ENCODE peak calls at places on chromosomes 7 and 10, in five cellular contexts. H is dorsolateral prefrontal cortex, T is K562, J is chondrocyte, Z is fibroblast of the aortic adventitia. G is an unnamed sample.

GRCh38 chr10:32139223-32140073 is 83.2 kb upstream of the KIF5B start:
- DNase-seq in J (no peak), H (peak; percentile 25), Z (peak; percentile 95), T (peak; percentile 91), G (no peak)

GRCh38 chr10:77837248-77837924 is 89.2 kb downstream of the DLG5 start:
- DNase-seq in Z (no peak), T (peak; percentile 84), H (peak; percentile 60), J (no peak), G (no peak)

GRCh38 chr7:1691601-1692499 is 21.8 kb downstream of the ELFN1 start:
- DNase-seq in H (peak; percentile 58), T (no peak), Z (no peak), J (peak; percentile 86), G (peak; percentile 31)

GRCh38 chr10:104273291-104273690 is 4.3 kb downstream of the GSTO2 start:
- DNase-seq in Z (peak; percentile 41), J (no peak), H (no peak), T (no peak), G (no peak)

GRCh38 chr10:101569838-101570763 is 18.0 kb downstream of the POLL start:
- DNase-seq in J (peak; percentile 78), T (peak; percentile 77), Z (peak; percentile 63), H (peak; percentile 77), G (peak; percentile 89)

GRCh38 chr10:50622497-50623298 is 1.1 kb downstream of the SGMS1 start:
- DNase-seq in T (peak; percentile 68), J (no peak), Z (peak; percentile 53), H (peak; percentile 21), G (peak; percentile 60)

GRCh38 chr10:118729641-118730258 is 25.0 kb downstream of the CACUL1 start:
- DNase-seq in T (no peak), J (no peak), Z (no peak), H (no peak), G (no peak)

GRCh38 chr7:104926189-104926904 is 87.7 kb upstream of the KMT2E start:
- DNase-seq in T (no peak), Z (no peak), J (no peak), H (no peak), G (no peak)

GRCh38 chr7:42162560-42163325 is 74.3 kb downstream of the GLI3 start:
- DNase-seq in H (no peak), J (no peak), Z (no peak), T (no peak), G (no peak)

GRCh38 chr10:73244866-73245477 is 2.1 kb downstream of the DNAJC9 start:
- DNase-seq in H (no peak), Z (peak; percentile 21), T (peak; percentile 95), J (no peak), G (no peak)

GRCh38 chr7:126940723-126941307 is 311.9 kb downstream of the GRM8 start:
- DNase-seq in J (no peak), Z (no peak), H (no peak), T (no peak), G (no peak)
- TF ChIP-seq CTCF in J (no peak), Z (no peak), H (no peak), T (no peak), G (no peak)

DNA sequence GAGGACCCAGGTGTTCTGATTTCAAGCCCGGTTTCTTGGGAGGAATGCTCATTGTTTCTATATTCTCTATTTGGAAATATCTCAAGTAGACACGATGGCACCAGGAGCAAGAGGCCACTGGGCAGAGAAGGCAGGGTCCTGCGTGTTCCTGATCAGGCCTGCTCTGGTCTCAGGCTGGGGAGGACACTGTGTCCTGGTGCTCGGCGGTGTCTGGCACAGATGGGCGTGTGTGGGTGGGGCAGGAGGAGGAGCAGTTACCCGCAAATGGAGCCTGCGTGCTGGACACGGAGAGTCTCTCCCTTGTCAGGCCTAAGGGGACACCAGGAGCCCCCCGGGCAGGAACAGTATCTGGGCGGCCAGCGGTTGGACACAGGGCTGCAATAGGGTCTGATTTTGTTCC is 25.9 kb upstream of the GOLGA7B start:
- DNase-seq in J (no peak), H (peak; percentile 26), Z (no peak), T (no peak), G (no peak)
- TF ChIP-seq CTCF in J (no peak), H (no peak), Z (no peak), T (no peak), G (no peak)

GRCh38 chr10:99854860-99855259 is 72.4 kb downstream of the ABCC2 start:
- DNase-seq in H (no peak), J (no peak), T (peak; percentile 24), Z (peak; percentile 88), G (no peak)
- TF ChIP-seq CTCF in H (peak; percentile 48), J (peak; percentile 80), T (peak; percentile 49), Z (peak; percentile 76), G (no peak)

GRCh38 chr7:129101746-129102145 is 42.8 kb upstream of the TSPAN33 start:
- DNase-seq in T (no peak), J (no peak), Z (no peak), H (no peak), G (no peak)

GRCh38 chr7:129098409-129099084 is 43.6 kb upstream of the TNPO3 start:
- DNase-seq in J (no peak), T (no peak), H (no peak), Z (no peak), G (no peak)

GRCh38 chr7:129103561-129104324 is 40.8 kb upstream of the TSPAN33 start:
- DNase-seq in H (no peak), Z (no peak), T (no peak), J (no peak), G (no peak)

GRCh38 chr7:129095258-129095657 is 40.3 kb upstream of the TNPO3 start:
- DNase-seq in Z (no peak), J (no peak), H (no peak), T (no peak), G (no peak)

GRCh38 chr7:129100827-129101166 is 43.7 kb upstream of the TSPAN33 start:
- DNase-seq in Z (no peak), T (no peak), H (no peak), J (no peak), G (no peak)
- TF ChIP-seq CTCF in Z (no peak), T (no peak), H (no peak), J (no peak), G (no peak)

GRCh38 chr7:7761974-7762769 is 43.8 kb upstream of the RPA3 start:
- DNase-seq in Z (peak; percentile 60), J (no peak), T (peak; percentile 18), H (no peak), G (no peak)

GRCh38 chr7:7765422-7765821 is 47.0 kb upstream of the RPA3 start:
- DNase-seq in H (no peak), Z (no peak), J (no peak), T (no peak), G (no peak)

GRCh38 chr7:7764515-7765138 is 46.2 kb upstream of the RPA3 start:
- DNase-seq in T (no peak), Z (no peak), J (no peak), H (no peak), G (no peak)

GRCh38 chr7:7757576-7757975 is 39.2 kb upstream of the RPA3 start:
- DNase-seq in J (no peak), T (no peak), H (no peak), Z (no peak), G (no peak)

DNA sequence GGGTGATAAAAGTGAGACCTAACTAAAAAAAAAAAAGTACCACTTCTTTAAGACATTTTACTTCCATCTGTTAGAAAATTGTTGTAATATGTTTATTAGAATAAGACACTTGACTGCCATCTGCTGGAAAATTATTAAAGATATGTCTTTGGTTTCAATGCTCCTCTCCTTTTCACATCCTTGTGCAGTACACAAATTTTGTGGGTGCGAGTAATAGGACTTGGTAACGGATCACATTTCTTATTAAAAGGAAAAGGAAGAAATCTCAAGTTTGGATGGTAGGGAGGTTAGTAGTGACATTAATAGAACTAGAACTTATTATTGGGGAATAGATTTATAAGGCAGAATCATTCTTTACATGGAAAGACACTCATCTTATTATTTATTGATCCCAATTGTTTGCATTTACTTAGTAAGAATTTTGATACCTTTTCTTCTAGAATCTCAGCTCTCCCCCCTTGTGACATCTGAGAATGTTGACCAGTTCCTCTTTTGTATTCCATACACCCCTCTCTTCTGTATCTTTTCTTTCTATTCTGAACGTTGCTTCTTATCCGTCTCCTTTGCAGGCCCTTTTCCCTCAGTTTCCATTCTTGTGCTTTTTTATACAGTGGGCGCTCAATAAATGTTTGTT is 43.0 kb upstream of the RPA3 start:
- DNase-seq in J (no peak), H (no peak), T (peak; percentile 31), Z (peak; percentile 80), G (no peak)
- TF ChIP-seq CTCF in J (peak; percentile 86), H (peak; percentile 60), T (peak; percentile 42), Z (peak; percentile 28), G (no peak)

GRCh38 chr10:64977912-64978311 is 1456.7 kb downstream of the REEP3 start:
- DNase-seq in Z (no peak), T (no peak), J (no peak), H (no peak), G (no peak)
- TF ChIP-seq CTCF in Z (no peak), T (peak; percentile 9), J (peak; percentile 81), H (peak; percentile 23), G (no peak)

GRCh38 chr7:43244782-43245181 is 132.3 kb downstream of the HECW1 start:
- DNase-seq in T (no peak), H (no peak), Z (no peak), J (no peak), G (no peak)
- TF ChIP-seq CTCF in T (no peak), H (no peak), Z (no peak), J (no peak), G (no peak)

G was measured in mesothelial cell of epicardium.